ENCODE peak calls at places on chromosomes 7 and 10, in five cellular contexts. Y is transverse colon, V is left ventricle myocardium inferior, D is cardiac fibroblast, J is psoas muscle. R is an unnamed sample.

GRCh38 chr10:31803606-31804195 is 124.9 kb downstream of the ARHGAP12 start:
- DNase-seq in Y (no peak), V (no peak), D (no peak), J (no peak), R (no peak)

GRCh38 chr10:78910886-78911285 is 157.9 kb upstream of the ZMIZ1 start:
- DNase-seq in V (no peak), J (peak; percentile 28), Y (no peak), D (no peak), R (no peak)

GRCh38 chr7:27133409-27134157 is 3.0 kb upstream of the HOXA4 start:
- DNase-seq in Y (peak; percentile 47), J (no peak), V (no peak), D (no peak), R (no peak)

GRCh38 chr7:46162582-46162981 is 241.5 kb upstream of the IGFBP3 start:
- DNase-seq in J (no peak), D (peak; percentile 51), Y (no peak), V (no peak), R (no peak)

GRCh38 chr7:106871793-106872571 is 6.9 kb downstream of the PIK3CG start:
- DNase-seq in V (no peak), J (no peak), Y (no peak), D (no peak), R (peak; percentile 6)

GRCh38 chr10:69769395-69769989 is 32.2 kb upstream of the COL13A1 start:
- DNase-seq in Y (peak; percentile 14), J (peak; percentile 68), V (no peak), D (peak; percentile 71), R (peak; percentile 89)

GRCh38 chr10:124005991-124006392 is 87.4 kb downstream of the CHST15 start:
- DNase-seq in J (no peak), V (no peak), Y (peak; percentile 10), D (peak; percentile 52), R (no peak)

GRCh38 chr10:79178614-79179403 is 110.0 kb downstream of the ZMIZ1 start:
- DNase-seq in D (peak; percentile 69), J (peak; percentile 68), V (no peak), Y (no peak), R (peak; percentile 84)

GRCh38 chr10:116402858-116403257 is 24.8 kb upstream of the PNLIPRP3 start:
- DNase-seq in D (no peak), V (no peak), Y (no peak), J (no peak), R (no peak)

GRCh38 chr10:96632974-96633373 is 46.2 kb upstream of the TM9SF3 start:
- DNase-seq in J (no peak), Y (no peak), D (no peak), V (no peak), R (no peak)

GRCh38 chr7:82050134-82050533 is 280.3 kb upstream of the HGF start:
- DNase-seq in V (no peak), D (peak; percentile 92), Y (no peak), J (no peak), R (peak; percentile 81)

GRCh38 chr7:25665903-25666670 is 437.8 kb upstream of the NPVF start:
- DNase-seq in V (no peak), Y (no peak), J (no peak), D (no peak), R (no peak)

GRCh38 chr10:110363572-110364411 is 59.1 kb upstream of the SMNDC1 start:
- DNase-seq in D (no peak), Y (peak; percentile 24), V (no peak), J (no peak), R (no peak)

GRCh38 chr7:94449151-94449725 is 54.5 kb downstream of the COL1A2 start:
- DNase-seq in J (no peak), D (peak; percentile 76), Y (no peak), V (no peak), R (no peak)

GRCh38 chr10:33612551-33612950 is 278.1 kb upstream of the NRP1 start:
- DNase-seq in Y (no peak), J (no peak), D (peak; percentile 92), V (no peak), R (peak; percentile 75)

GRCh38 chr10:10870523-10871241 is 147.0 kb upstream of the CELF2 start:
- DNase-seq in V (no peak), D (no peak), J (no peak), Y (no peak), R (no peak)

GRCh38 chr7:3844545-3845151 is 543.6 kb downstream of the SDK1 start:
- DNase-seq in Y (no peak), J (no peak), V (no peak), D (no peak), R (no peak)

GRCh38 chr7:1452205-1452604 is 7.1 kb downstream of the MICALL2 start:
- DNase-seq in V (no peak), D (no peak), Y (no peak), J (no peak), R (no peak)

GRCh38 chr7:112437038-112437437 is 13.2 kb upstream of the IFRD1 start:
- DNase-seq in V (no peak), Y (no peak), J (no peak), D (peak; percentile 48), R (no peak)

GRCh38 chr7:36313607-36314006 is 76.1 kb upstream of the ANLN start:
- DNase-seq in J (no peak), V (no peak), D (no peak), Y (no peak), R (no peak)

GRCh38 chr7:249979-250378 is 40.0 kb upstream of the FOXL3 start:
- DNase-seq in D (no peak), Y (no peak), V (no peak), J (no peak), R (no peak)

GRCh38 chr7:24851791-24852190 is 94.5 kb upstream of the GSDME start:
- DNase-seq in V (no peak), Y (no peak), J (no peak), D (peak; percentile 41), R (peak; percentile 56)

GRCh38 chr7:43668035-43668434 is 61.3 kb downstream of the COA1 start:
- DNase-seq in D (no peak), J (no peak), V (no peak), Y (no peak), R (no peak)

GRCh38 chr7:139452948-139453672 is 30.4 kb downstream of the KLRG2 start:
- DNase-seq in J (no peak), V (no peak), D (peak; percentile 75), Y (no peak), R (peak; percentile 75)

GRCh38 chr7:11373546-11374142 is 400.0 kb downstream of the PHF14 start:
- DNase-seq in Y (no peak), D (peak; percentile 38), V (no peak), J (no peak), R (peak; percentile 23)

DNA sequence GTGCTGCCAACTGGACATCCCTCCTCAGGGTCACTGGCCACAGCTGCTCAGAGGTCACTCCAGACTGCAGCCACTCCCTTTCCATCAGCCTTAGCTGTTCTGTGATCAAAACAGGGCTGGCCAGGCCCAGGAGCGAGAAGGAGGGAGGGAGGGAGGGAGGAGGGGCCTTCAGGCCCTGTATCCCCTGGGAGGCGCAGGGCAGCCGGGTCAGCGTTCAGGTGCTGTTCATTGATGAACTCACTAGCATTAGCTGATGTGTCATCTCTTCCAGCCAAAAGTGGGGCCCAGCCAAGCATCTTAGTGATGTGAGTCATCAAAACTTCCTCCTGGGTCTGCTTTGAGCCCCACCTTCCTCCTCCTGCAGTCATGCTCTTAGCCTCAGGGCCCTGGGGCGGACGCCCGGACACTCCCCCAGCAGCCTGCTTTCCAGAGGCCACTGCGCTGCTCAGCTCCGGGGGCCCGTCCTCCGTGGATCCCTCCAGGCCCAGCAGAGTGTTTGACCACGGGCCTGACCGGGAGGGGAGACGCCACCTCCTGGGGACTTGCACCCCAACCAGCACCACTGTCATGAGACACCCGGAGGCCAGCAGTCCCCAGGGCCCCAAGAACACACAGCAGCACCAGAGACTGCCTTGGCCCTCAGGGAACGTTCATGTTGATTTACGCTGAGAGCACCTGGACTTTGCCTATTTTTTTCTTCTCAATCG is 149.2 kb downstream of the PRKAG2 start:
- DNase-seq in J (peak; percentile 89), D (peak; percentile 97), V (peak; percentile 62), Y (peak; percentile 66), R (peak; percentile 97)
- H3K4me3 ChIP-seq in J (no peak overlapping the region), D (no peak overlapping the region), V (no peak overlapping the region), Y (no peak overlapping the region), R (no peak overlapping the region)

GRCh38 chr7:17530741-17531417 is 232.4 kb downstream of the AHR start:
- DNase-seq in J (no peak), D (peak; percentile 73), Y (no peak), V (no peak), R (peak; percentile 52)
- TF ChIP-seq CTCF in J (peak; percentile 5), D (peak; percentile 14), Y (peak; percentile 13), V (peak; percentile 56), R (no peak)

GRCh38 chr7:108290344-108291134 is 160.4 kb upstream of the LAMB4 start:
- DNase-seq in V (no peak), Y (no peak), D (peak; percentile 55), J (no peak), R (no peak)
- H3K4me3 ChIP-seq in V (no peak overlapping the region), Y (no peak overlapping the region), D (no peak overlapping the region), J (no peak overlapping the region), R (no peak overlapping the region)

DNA sequence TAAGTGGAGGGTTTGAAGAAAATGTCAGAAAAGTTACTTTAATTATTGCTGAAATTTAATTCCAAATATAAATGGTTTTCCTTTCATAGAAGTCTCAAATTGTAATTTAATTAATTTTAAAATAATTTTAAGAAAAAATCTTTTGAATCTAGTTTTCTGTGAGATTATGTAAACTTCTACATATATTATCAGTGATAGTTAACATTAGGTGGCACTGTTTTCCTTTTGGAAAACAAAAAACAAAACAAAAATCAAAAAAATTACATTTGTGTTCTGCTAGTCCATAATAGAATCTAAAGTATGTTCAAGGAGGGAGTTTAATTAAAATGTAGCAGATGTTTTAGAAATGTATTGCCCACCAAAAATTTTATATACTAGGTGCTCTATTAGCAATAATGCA is 1456.7 kb downstream of the REEP3 start:
- DNase-seq in V (no peak), D (no peak), Y (no peak), J (no peak), R (no peak)
- TF ChIP-seq CTCF in V (peak; percentile 23), D (no peak), Y (no peak), J (peak; percentile 6), R (no peak)

GRCh38 chr10:35640474-35640873 is 1.6 kb downstream of the FZD8 start:
- DNase-seq in D (peak; percentile 81), V (peak; percentile 69), Y (peak; percentile 68), J (peak; percentile 84), R (peak; percentile 81)

GRCh38 chr10:35638116-35638515 is 4.0 kb downstream of the FZD8 start:
- DNase-seq in V (no peak), J (no peak), D (no peak), Y (no peak), R (no peak)

GRCh38 chr10:35637456-35637855 is 4.6 kb downstream of the FZD8 start:
- DNase-seq in D (no peak), J (no peak), Y (no peak), V (no peak), R (peak; percentile 24)

GRCh38 chr10:35639651-35640311 is 2.3 kb downstream of the FZD8 start:
- DNase-seq in Y (peak; percentile 14), D (peak; percentile 43), J (peak; percentile 61), V (peak; percentile 19), R (peak; percentile 46)

DNA sequence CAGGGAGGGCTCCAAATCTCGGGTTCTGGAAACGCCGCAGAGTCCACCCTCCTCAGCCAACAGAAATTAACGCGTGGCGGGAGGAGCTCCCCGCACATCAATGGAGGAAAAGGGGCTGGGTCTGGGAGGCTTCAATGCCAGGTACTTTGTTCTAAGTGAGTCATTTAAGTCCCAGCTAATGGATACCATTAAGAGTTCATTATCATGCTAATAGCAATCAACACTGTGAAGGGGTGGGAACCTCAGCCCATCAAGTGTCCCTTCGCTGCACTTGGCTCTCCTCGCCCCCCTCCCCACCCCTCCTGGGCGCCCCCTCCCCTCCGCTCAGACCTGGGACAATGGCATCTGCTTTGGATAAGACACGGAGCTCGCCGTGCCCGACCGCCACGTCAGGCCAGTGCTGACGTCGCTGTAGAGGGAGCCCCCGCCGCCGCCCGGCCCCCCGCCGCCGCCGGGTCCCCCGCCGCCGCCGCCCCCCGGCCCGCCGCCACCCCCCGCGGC is 3.0 kb downstream of the FZD8 start:
- DNase-seq in Y (no peak), D (no peak), V (no peak), J (no peak), R (peak; percentile 2)
- H3K4me3 ChIP-seq in Y (no peak overlapping the region), D (no peak overlapping the region), V (peak overlapping the region; percentile 46), J (peak overlapping the region; percentile 18), R (no peak overlapping the region)

R was measured in foreskin fibroblast.